ENCODE peak calls at places on chromosome 1, in seven cellular contexts. R is posterior cingulate gyrus, Y is IMR-90, T is Right ventricle myocardium inferior, G is ovary, L is OCI-LY7, W is T follicular helper cell. E is an unnamed sample.

GRCh38 chr1:72412286-72412685 is 129.9 kb upstream of the NEGR1 start:
- DNase-seq in R (no peak), Y (peak; percentile 72), T (no peak), G (no peak), L (no peak), W (no peak), E (no peak)

GRCh38 chr1:202276081-202276715 is 65.5 kb downstream of the UBE2T start:
- DNase-seq in R (no peak), Y (no peak), T (no peak), G (no peak), L (no peak), W (no peak), E (no peak)

GRCh38 chr1:229153955-229154548 is 116.9 kb upstream of the RAB4A start:
- DNase-seq in R (no peak), Y (no peak), T (no peak), G (no peak), L (no peak), W (no peak), E (no peak)

GRCh38 chr1:163875214-163875926 is 553.6 kb downstream of the NUF2 start:
- DNase-seq in R (no peak), Y (peak; percentile 22), T (peak; percentile 58), G (no peak), L (no peak), W (no peak), E (peak; percentile 25)

GRCh38 chr1:171929121-171929520 is 87.8 kb downstream of the DNM3 start:
- DNase-seq in R (no peak), Y (no peak), T (no peak), G (no peak), L (no peak), W (no peak), E (no peak)

GRCh38 chr1:205512059-205513045 is 7.9 kb downstream of the CDK18 start:
- DNase-seq in R (no peak), Y (peak; percentile 11), T (no peak), G (no peak), L (no peak), W (no peak), E (no peak)

GRCh38 chr1:41864471-41865040 is 54.2 kb downstream of the HIVEP3 start:
- DNase-seq in R (no peak), Y (peak; percentile 38), T (no peak), G (no peak), L (no peak), W (no peak), E (no peak)

GRCh38 chr1:220573836-220574235 is 45.9 kb downstream of the MARK1 start:
- DNase-seq in R (no peak), Y (no peak), T (no peak), G (no peak), L (no peak), W (no peak), E (no peak)

GRCh38 chr1:78255378-78255777 is 209.6 kb downstream of the GIPC2 start:
- DNase-seq in R (no peak), Y (peak; percentile 42), T (no peak), G (no peak), L (no peak), W (no peak), E (peak; percentile 17)